ENCODE peak calls at places on chromosomes 3 and 15, in nine cellular contexts. One of them, this sample, is unnamed.

GRCh38 chr15:68710536-68710935 is 110.2 kb downstream of the ANP32A start:
- DNase-seq in WERI-Rb-1: no peak
- DNase-seq in H9: no peak
- DNase-seq in DND-41: no peak
- DNase-seq in prostate gland: no peak
- DNase-seq in heart right ventricle: no peak
- DNase-seq in spleen: no peak
- DNase-seq in HCT116: no peak
- DNase-seq in IMR-90: no peak
- DNase-seq in this sample: no peak

GRCh38 chr3:157110761-157111238 is 49.1 kb downstream of the CCNL1 start:
- DNase-seq in WERI-Rb-1: no peak
- DNase-seq in H9: no peak
- DNase-seq in DND-41: no peak
- DNase-seq in prostate gland: no peak
- DNase-seq in heart right ventricle: no peak
- DNase-seq in spleen: no peak
- DNase-seq in HCT116: no peak
- DNase-seq in IMR-90: no peak
- DNase-seq in this sample: no peak

GRCh38 chr15:65903296-65904073 is 34.2 kb downstream of the RAB11A start:
- DNase-seq in WERI-Rb-1: no peak
- DNase-seq in H9: peak
- DNase-seq in DND-41: no peak
- DNase-seq in prostate gland: no peak
- DNase-seq in heart right ventricle: no peak
- DNase-seq in spleen: no peak
- DNase-seq in HCT116: no peak
- DNase-seq in IMR-90: peak
- DNase-seq in this sample: no peak

GRCh38 chr3:69926385-69926784 is 73.1 kb upstream of the SAMMSON start:
- DNase-seq in WERI-Rb-1: no peak
- DNase-seq in H9: no peak
- DNase-seq in DND-41: no peak
- DNase-seq in prostate gland: no peak
- DNase-seq in heart right ventricle: no peak
- DNase-seq in spleen: no peak
- DNase-seq in HCT116: no peak
- DNase-seq in IMR-90: no peak
- DNase-seq in this sample: no peak

GRCh38 chr3:76078101-76078500 is 292.8 kb upstream of the ZNF717 start:
- DNase-seq in WERI-Rb-1: no peak
- DNase-seq in H9: no peak
- DNase-seq in DND-41: no peak
- DNase-seq in prostate gland: no peak
- DNase-seq in heart right ventricle: no peak
- DNase-seq in spleen: no peak
- DNase-seq in HCT116: no peak
- DNase-seq in IMR-90: peak
- DNase-seq in this sample: no peak

GRCh38 chr3:177713921-177714900 is 516.9 kb upstream of the TBL1XR1 start:
- DNase-seq in WERI-Rb-1: peak
- DNase-seq in H9: no peak
- DNase-seq in DND-41: peak
- DNase-seq in prostate gland: no peak
- DNase-seq in heart right ventricle: no peak
- DNase-seq in spleen: no peak
- DNase-seq in HCT116: no peak
- DNase-seq in IMR-90: no peak
- DNase-seq in this sample: no peak

GRCh38 chr3:158110658-158111018 is 749 bp downstream of the RSRC1 start:
- DNase-seq in WERI-Rb-1: no peak
- DNase-seq in H9: no peak
- DNase-seq in DND-41: no peak
- DNase-seq in prostate gland: no peak
- DNase-seq in heart right ventricle: no peak
- DNase-seq in spleen: no peak
- DNase-seq in HCT116: no peak
- DNase-seq in IMR-90: no peak
- DNase-seq in this sample: no peak

GRCh38 chr15:64004582-64004981 is 41.7 kb downstream of the DAPK2 start:
- DNase-seq in WERI-Rb-1: no peak
- DNase-seq in H9: no peak
- DNase-seq in DND-41: no peak
- DNase-seq in prostate gland: no peak
- DNase-seq in heart right ventricle: no peak
- DNase-seq in spleen: no peak
- DNase-seq in HCT116: peak
- DNase-seq in IMR-90: no peak
- DNase-seq in this sample: no peak

GRCh38 chr15:45118996-45119395 is 4.9 kb downstream of the DUOXA2 start:
- DNase-seq in WERI-Rb-1: no peak
- DNase-seq in H9: no peak
- DNase-seq in DND-41: no peak
- DNase-seq in prostate gland: no peak
- DNase-seq in heart right ventricle: no peak
- DNase-seq in spleen: peak
- DNase-seq in HCT116: no peak
- DNase-seq in IMR-90: no peak
- DNase-seq in this sample: no peak

GRCh38 chr3:157063926-157064325 is 96.0 kb downstream of the CCNL1 start:
- DNase-seq in WERI-Rb-1: no peak
- DNase-seq in H9: no peak
- DNase-seq in DND-41: no peak
- DNase-seq in prostate gland: no peak
- DNase-seq in heart right ventricle: no peak
- DNase-seq in spleen: no peak
- DNase-seq in HCT116: no peak
- DNase-seq in IMR-90: peak
- DNase-seq in this sample: no peak

GRCh38 chr15:48330045-48330840 is 986 bp upstream of the DUT start:
- DNase-seq in WERI-Rb-1: no peak
- DNase-seq in H9: no peak
- DNase-seq in DND-41: no peak
- DNase-seq in prostate gland: no peak
- DNase-seq in heart right ventricle: no peak
- DNase-seq in spleen: no peak
- DNase-seq in HCT116: no peak
- DNase-seq in IMR-90: peak
- DNase-seq in this sample: no peak

GRCh38 chr3:120795959-120796358 is 53.4 kb downstream of the GTF2E1 start:
- DNase-seq in WERI-Rb-1: no peak
- DNase-seq in H9: no peak
- DNase-seq in DND-41: no peak
- DNase-seq in prostate gland: no peak
- DNase-seq in heart right ventricle: no peak
- DNase-seq in spleen: no peak
- DNase-seq in HCT116: no peak
- DNase-seq in IMR-90: no peak
- DNase-seq in this sample: no peak

GRCh38 chr3:194671900-194672808 is at the start of gene LSG1:
- DNase-seq in WERI-Rb-1: peak
- DNase-seq in H9: peak
- DNase-seq in DND-41: peak
- DNase-seq in prostate gland: peak
- DNase-seq in heart right ventricle: peak
- DNase-seq in spleen: peak
- DNase-seq in HCT116: peak
- DNase-seq in IMR-90: peak
- DNase-seq in this sample: peak

GRCh38 chr3:123661973-123662372 is 77.1 kb upstream of the HACD2 start:
- DNase-seq in WERI-Rb-1: no peak
- DNase-seq in H9: no peak
- DNase-seq in DND-41: no peak
- DNase-seq in prostate gland: no peak
- DNase-seq in heart right ventricle: no peak
- DNase-seq in spleen: no peak
- DNase-seq in HCT116: no peak
- DNase-seq in IMR-90: no peak
- DNase-seq in this sample: no peak

GRCh38 chr15:65532738-65533051 is 2.4 kb downstream of the HACD3 start:
- DNase-seq in WERI-Rb-1: no peak
- DNase-seq in H9: no peak
- DNase-seq in DND-41: no peak
- DNase-seq in prostate gland: no peak
- DNase-seq in heart right ventricle: no peak
- DNase-seq in spleen: no peak
- DNase-seq in HCT116: no peak
- DNase-seq in IMR-90: peak
- DNase-seq in this sample: no peak

GRCh38 chr3:114506622-114507300 is 212.9 kb downstream of the TIGIT start:
- DNase-seq in WERI-Rb-1: no peak
- DNase-seq in H9: no peak
- DNase-seq in DND-41: no peak
- DNase-seq in prostate gland: no peak
- DNase-seq in heart right ventricle: no peak
- DNase-seq in spleen: no peak
- DNase-seq in HCT116: no peak
- DNase-seq in IMR-90: peak
- DNase-seq in this sample: no peak

GRCh38 chr3:35908366-35909232 is 269.3 kb downstream of the ARPP21 start:
- DNase-seq in WERI-Rb-1: peak
- DNase-seq in H9: peak
- DNase-seq in DND-41: peak
- DNase-seq in prostate gland: peak
- DNase-seq in heart right ventricle: peak
- DNase-seq in spleen: no peak
- DNase-seq in HCT116: peak
- DNase-seq in IMR-90: peak
- DNase-seq in this sample: peak

GRCh38 chr15:83613716-83614115 is 40.2 kb upstream of the ADAMTSL3 start:
- DNase-seq in WERI-Rb-1: no peak
- DNase-seq in H9: no peak
- DNase-seq in DND-41: no peak
- DNase-seq in prostate gland: no peak
- DNase-seq in heart right ventricle: no peak
- DNase-seq in spleen: no peak
- DNase-seq in HCT116: no peak
- DNase-seq in IMR-90: no peak
- DNase-seq in this sample: no peak

GRCh38 chr3:143037867-143038266 is 36.5 kb downstream of the U2SURP start:
- DNase-seq in WERI-Rb-1: no peak
- DNase-seq in H9: no peak
- DNase-seq in DND-41: no peak
- DNase-seq in prostate gland: no peak
- DNase-seq in heart right ventricle: no peak
- DNase-seq in spleen: no peak
- DNase-seq in HCT116: no peak
- DNase-seq in IMR-90: no peak
- DNase-seq in this sample: no peak
- TF ChIP-seq CTCF in WERI-Rb-1: no peak
- TF ChIP-seq CTCF in H9: peak
- TF ChIP-seq CTCF in DND-41: peak
- TF ChIP-seq CTCF in prostate gland: no peak
- TF ChIP-seq CTCF in heart right ventricle: no peak
- TF ChIP-seq CTCF in spleen: no peak
- TF ChIP-seq CTCF in HCT116: no peak
- TF ChIP-seq CTCF in IMR-90: peak
- TF ChIP-seq CTCF in this sample: no peak

GRCh38 chr3:50873376-50874157 is 198.8 kb downstream of the DOCK3 start:
- DNase-seq in WERI-Rb-1: no peak
- DNase-seq in H9: no peak
- DNase-seq in DND-41: no peak
- DNase-seq in prostate gland: no peak
- DNase-seq in heart right ventricle: no peak
- DNase-seq in spleen: no peak
- DNase-seq in HCT116: no peak
- DNase-seq in IMR-90: no peak
- DNase-seq in this sample: no peak
- H3K27ac ChIP-seq in WERI-Rb-1: no peak
- H3K27ac ChIP-seq in H9: no peak
- H3K27ac ChIP-seq in DND-41: no peak
- H3K27ac ChIP-seq in prostate gland: no peak
- H3K27ac ChIP-seq in heart right ventricle: no peak
- H3K27ac ChIP-seq in spleen: no peak
- H3K27ac ChIP-seq in HCT116: no peak
- H3K27ac ChIP-seq in IMR-90: no peak
- H3K27ac ChIP-seq in this sample: no peak

DNA sequence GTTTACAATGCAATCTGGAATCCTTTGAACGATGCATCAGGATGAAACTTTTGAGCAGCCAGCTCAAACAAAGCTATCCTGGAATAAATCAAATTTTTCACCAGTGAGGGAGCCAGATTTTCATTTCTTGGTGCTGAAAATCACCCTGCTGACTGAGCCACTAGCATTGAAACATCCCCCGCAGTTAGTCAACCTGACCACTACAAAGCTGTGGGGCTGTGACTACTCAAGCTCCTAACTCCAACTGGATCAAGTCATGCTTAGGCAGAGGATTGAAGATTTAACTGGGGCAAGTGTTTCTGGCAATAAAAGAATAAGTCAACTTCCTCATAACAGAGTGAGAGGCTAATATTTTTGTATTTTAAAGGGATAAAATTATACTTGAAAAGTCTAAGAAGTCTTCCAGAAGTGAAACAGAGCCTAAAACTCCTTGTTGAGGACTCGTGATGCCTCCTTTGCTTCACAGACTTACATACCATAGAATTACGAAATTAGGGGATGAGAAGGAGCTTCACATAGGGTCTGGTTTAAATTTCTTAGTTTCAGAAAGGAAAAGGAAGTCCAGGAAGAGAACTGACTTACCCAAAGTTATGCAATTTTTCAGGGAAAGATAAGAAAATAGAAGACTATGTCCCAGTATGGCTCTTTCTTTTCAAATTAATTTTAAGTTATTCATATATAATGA is 177.8 kb downstream of the SERPINI1 start:
- DNase-seq in WERI-Rb-1: peak
- DNase-seq in H9: peak
- DNase-seq in DND-41: no peak
- DNase-seq in prostate gland: no peak
- DNase-seq in heart right ventricle: no peak
- DNase-seq in spleen: no peak
- DNase-seq in HCT116: peak
- DNase-seq in IMR-90: peak
- DNase-seq in this sample: no peak
- TF ChIP-seq CTCF in WERI-Rb-1: no peak
- TF ChIP-seq CTCF in H9: peak
- TF ChIP-seq CTCF in DND-41: no peak
- TF ChIP-seq CTCF in prostate gland: no peak
- TF ChIP-seq CTCF in heart right ventricle: no peak
- TF ChIP-seq CTCF in spleen: no peak
- TF ChIP-seq CTCF in HCT116: no peak
- TF ChIP-seq CTCF in IMR-90: no peak
- TF ChIP-seq CTCF in this sample: no peak

GRCh38 chr3:107150675-107151074 is 226.6 kb upstream of the CCDC54 start:
- DNase-seq in WERI-Rb-1: no peak
- DNase-seq in H9: no peak
- DNase-seq in DND-41: no peak
- DNase-seq in prostate gland: no peak
- DNase-seq in heart right ventricle: no peak
- DNase-seq in spleen: no peak
- DNase-seq in HCT116: no peak
- DNase-seq in IMR-90: no peak
- DNase-seq in this sample: no peak

DNA sequence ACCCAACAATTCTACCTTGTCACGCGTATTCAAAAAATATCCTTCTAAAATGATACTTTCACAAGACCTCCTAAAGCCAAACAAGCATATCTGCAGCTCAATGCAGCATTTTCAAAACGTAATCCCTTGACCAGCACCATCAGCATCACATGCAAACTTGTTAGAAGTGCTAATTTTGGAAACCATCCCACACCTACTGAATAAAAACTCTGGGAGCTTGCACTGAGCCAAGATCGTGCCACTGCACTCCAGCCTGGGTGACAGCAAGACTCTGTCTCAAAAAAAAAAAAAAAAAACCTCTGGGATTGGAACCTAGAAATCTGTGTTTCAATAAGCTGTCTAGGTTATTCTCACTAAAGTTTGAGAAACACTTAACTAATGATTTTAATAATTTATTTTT is 223.3 kb upstream of the CCDC54 start:
- DNase-seq in WERI-Rb-1: no peak
- DNase-seq in H9: no peak
- DNase-seq in DND-41: no peak
- DNase-seq in prostate gland: no peak
- DNase-seq in heart right ventricle: no peak
- DNase-seq in spleen: no peak
- DNase-seq in HCT116: no peak
- DNase-seq in IMR-90: no peak
- DNase-seq in this sample: no peak
- H3K27ac ChIP-seq in WERI-Rb-1: no peak
- H3K27ac ChIP-seq in H9: no peak
- H3K27ac ChIP-seq in DND-41: no peak
- H3K27ac ChIP-seq in prostate gland: no peak
- H3K27ac ChIP-seq in heart right ventricle: no peak
- H3K27ac ChIP-seq in spleen: no peak
- H3K27ac ChIP-seq in HCT116: no peak
- H3K27ac ChIP-seq in IMR-90: no peak
- H3K27ac ChIP-seq in this sample: no peak